ENCODE peak calls at places on chromosomes 2 and 18, in ten cellular contexts. F is sigmoid colon, O is HCT116, B is K562, D is HepG2, J is breast epithelium, Y is upper lobe of left lung, A is GM23338, R is vagina, I is H1. C is an unnamed sample.

GRCh38 chr18:76767954-76768353 is 54.4 kb upstream of the ZNF236 start:
- DNase-seq in F (no peak), O (no peak), B (no peak), D (no peak), J (no peak), Y (no peak), A (no peak), R (no peak), I (no peak), C (no peak)

GRCh38 chr18:63505566-63506335 is 29.0 kb downstream of the SERPINB5 start:
- DNase-seq in F (no peak), O (peak), B (peak), D (peak), J (no peak), Y (no peak), A (peak), R (no peak), I (peak), C (no peak)

GRCh38 chr2:189013677-189014380 is 39.7 kb downstream of the COL3A1 start:
- DNase-seq in F (no peak), O (no peak), B (no peak), D (no peak), J (no peak), Y (no peak), A (no peak), R (no peak), I (no peak), C (no peak)

GRCh38 chr2:54073796-54074195 is 41.6 kb upstream of the ACYP2 start:
- DNase-seq in F (no peak), O (peak), B (no peak), D (peak), J (no peak), Y (no peak), A (no peak), R (no peak), I (no peak), C (no peak)

GRCh38 chr2:210086292-210086691 is 83.9 kb downstream of the RPE start:
- DNase-seq in F (no peak), O (no peak), B (no peak), D (no peak), J (no peak), Y (no peak), A (no peak), R (no peak), I (no peak), C (no peak)

GRCh38 chr18:8167036-8167435 is 442.2 kb upstream of the RAB12 start:
- DNase-seq in F (no peak), O (no peak), B (no peak), D (no peak), J (no peak), Y (no peak), A (no peak), R (no peak), I (no peak), C (no peak)

GRCh38 chr2:217980036-217980435 is 22.8 kb downstream of the TNS1 start:
- DNase-seq in F (peak), O (no peak), B (no peak), D (no peak), J (no peak), Y (no peak), A (no peak), R (no peak), I (no peak), C (no peak)

GRCh38 chr2:205670292-205670691 is 12.0 kb upstream of the NRP2 start:
- DNase-seq in F (no peak), O (no peak), B (no peak), D (no peak), J (no peak), Y (peak), A (no peak), R (no peak), I (peak), C (peak)

GRCh38 chr2:159677654-159678053 is 34.7 kb upstream of the MARCHF7 start:
- DNase-seq in F (no peak), O (no peak), B (no peak), D (peak), J (no peak), Y (no peak), A (no peak), R (no peak), I (no peak), C (no peak)

GRCh38 chr2:43210467-43211303 is 15.7 kb downstream of the ZFP36L2 start:
- DNase-seq in F (peak), O (no peak), B (peak), D (peak), J (no peak), Y (peak), A (no peak), R (no peak), I (no peak), C (no peak)

GRCh38 chr18:74329688-74330205 is 14.1 kb downstream of the C18orf63 start:
- DNase-seq in F (no peak), O (no peak), B (no peak), D (no peak), J (no peak), Y (no peak), A (no peak), R (no peak), I (no peak), C (no peak)

GRCh38 chr2:134202361-134202760 is 51.5 kb upstream of the MGAT5 start:
- DNase-seq in F (no peak), O (no peak), B (no peak), D (no peak), J (no peak), Y (no peak), A (peak), R (no peak), I (no peak), C (no peak)

GRCh38 chr2:218465987-218466633 is 47.2 kb downstream of the VIL1 start:
- DNase-seq in F (no peak), O (no peak), B (no peak), D (peak), J (no peak), Y (no peak), A (peak), R (no peak), I (no peak), C (peak)

GRCh38 chr18:8750954-8751415 is 45.6 kb downstream of the MTCL1 start:
- DNase-seq in F (peak), O (no peak), B (no peak), D (no peak), J (no peak), Y (no peak), A (no peak), R (no peak), I (no peak), C (peak)

GRCh38 chr18:48779462-48779861 is 171.3 kb downstream of the SMAD7 start:
- DNase-seq in F (no peak), O (no peak), B (peak), D (no peak), J (no peak), Y (no peak), A (no peak), R (no peak), I (no peak), C (no peak)

GRCh38 chr2:47060652-47061170 is 94.4 kb downstream of the STPG4 start:
- DNase-seq in F (no peak), O (no peak), B (no peak), D (no peak), J (no peak), Y (no peak), A (no peak), R (no peak), I (no peak), C (no peak)

DNA sequence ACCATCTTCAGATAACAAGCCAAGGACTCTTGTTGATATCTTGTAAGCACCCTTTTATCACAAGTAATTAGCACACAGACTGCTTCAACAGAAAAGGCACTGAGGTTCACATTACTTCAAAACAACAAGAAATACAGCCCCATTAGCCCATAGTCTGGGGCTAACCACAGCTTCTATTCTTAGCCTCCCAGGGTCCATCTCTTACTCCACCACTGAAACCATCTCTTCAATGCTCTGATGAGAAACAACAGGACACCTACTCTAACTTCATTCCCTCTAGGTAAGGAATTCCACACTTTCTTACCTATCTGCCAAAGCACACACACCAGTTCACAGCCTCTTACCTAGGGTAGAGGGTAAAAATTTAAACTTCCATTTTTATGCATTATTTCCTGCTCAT is 26.4 kb upstream of the CYTIP start:
- DNase-seq in F (no peak), O (no peak), B (no peak), D (no peak), J (no peak), Y (no peak), A (no peak), R (no peak), I (no peak), C (no peak)
- TF ChIP-seq POLR2AphosphoS5 in F (no peak), O (no peak), B (no peak), D (no peak), J (no peak), Y (no peak), A (no peak), R (no peak), I (no peak), C (no peak)

GRCh38 chr2:172109670-172110421 is 7.1 kb upstream of the DLX2 start:
- DNase-seq in F (no peak), O (no peak), B (no peak), D (no peak), J (no peak), Y (no peak), A (peak), R (no peak), I (peak), C (no peak)
- H3K4me3 ChIP-seq in F (no peak), O (no peak), B (no peak), D (peak), J (no peak), Y (no peak), A (peak), R (no peak), I (peak), C (no peak)

DNA sequence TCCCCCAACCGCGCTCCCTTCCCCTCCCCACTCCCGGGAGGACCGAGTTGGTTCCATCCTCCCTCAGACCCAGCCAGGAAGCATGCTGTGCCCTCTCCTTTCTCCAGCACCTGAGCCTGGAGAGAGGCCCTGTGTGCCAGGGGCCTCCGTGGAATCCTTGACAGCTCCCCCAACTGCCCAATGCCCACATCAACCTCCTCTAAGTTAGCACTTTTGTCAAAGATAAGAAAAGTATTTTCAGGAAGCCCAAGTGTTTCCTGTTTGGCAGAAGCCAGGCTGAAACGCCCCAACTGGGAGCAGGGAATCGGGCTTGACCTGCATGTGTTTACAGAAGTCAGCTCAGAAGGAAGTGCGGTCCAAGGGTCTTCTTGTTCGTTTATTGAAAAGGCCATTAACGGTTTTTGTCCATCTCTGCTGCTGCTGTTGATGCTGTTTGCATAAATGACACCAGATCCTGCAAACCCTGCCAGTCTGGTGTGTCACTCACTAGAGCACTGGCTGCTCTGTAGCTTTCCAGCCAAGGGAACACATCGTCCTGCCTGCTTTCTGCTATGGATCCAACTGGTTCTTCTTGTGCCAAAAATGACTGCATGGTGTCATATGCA is 35.3 kb upstream of the COL6A3 start:
- DNase-seq in F (peak), O (no peak), B (no peak), D (no peak), J (no peak), Y (no peak), A (no peak), R (no peak), I (no peak), C (no peak)
- TF ChIP-seq POLR2AphosphoS5 in F (peak), O (no peak), B (no peak), D (no peak), J (peak), Y (no peak), A (no peak), R (peak), I (no peak), C (peak)

DNA sequence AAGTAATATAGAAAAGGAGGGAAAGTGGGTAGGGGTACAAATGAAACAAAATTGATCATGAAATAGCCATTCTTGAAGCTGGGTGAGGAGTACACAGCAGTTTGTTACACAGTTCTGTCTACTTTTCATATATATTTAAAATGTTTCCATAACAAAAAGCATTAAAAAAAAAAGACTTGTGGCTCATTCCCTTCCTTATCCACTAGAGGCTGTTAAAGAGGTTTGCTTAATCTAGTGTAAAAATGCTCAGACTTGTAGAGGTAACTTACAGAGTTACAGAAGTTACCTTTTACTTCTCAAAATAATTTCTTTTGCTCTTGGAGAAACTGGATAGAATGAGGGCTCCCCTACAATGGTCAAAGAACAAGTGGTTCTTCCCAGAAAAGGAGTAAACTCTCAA is 8.1 kb upstream of the WIPF1 start:
- DNase-seq in F (no peak), O (peak), B (no peak), D (no peak), J (no peak), Y (no peak), A (peak), R (no peak), I (no peak), C (no peak)
- H3K4me3 ChIP-seq in F (no peak), O (no peak), B (no peak), D (no peak), J (no peak), Y (no peak), A (no peak), R (no peak), I (no peak), C (no peak)

GRCh38 chr2:219494952-219495530 is 3.6 kb upstream of the GMPPA start:
- DNase-seq in F (no peak), O (no peak), B (no peak), D (no peak), J (no peak), Y (no peak), A (no peak), R (no peak), I (no peak), C (no peak)
- TF ChIP-seq POLR2AphosphoS5 in F (peak), O (no peak), B (no peak), D (no peak), J (no peak), Y (no peak), A (no peak), R (no peak), I (no peak), C (no peak)

DNA sequence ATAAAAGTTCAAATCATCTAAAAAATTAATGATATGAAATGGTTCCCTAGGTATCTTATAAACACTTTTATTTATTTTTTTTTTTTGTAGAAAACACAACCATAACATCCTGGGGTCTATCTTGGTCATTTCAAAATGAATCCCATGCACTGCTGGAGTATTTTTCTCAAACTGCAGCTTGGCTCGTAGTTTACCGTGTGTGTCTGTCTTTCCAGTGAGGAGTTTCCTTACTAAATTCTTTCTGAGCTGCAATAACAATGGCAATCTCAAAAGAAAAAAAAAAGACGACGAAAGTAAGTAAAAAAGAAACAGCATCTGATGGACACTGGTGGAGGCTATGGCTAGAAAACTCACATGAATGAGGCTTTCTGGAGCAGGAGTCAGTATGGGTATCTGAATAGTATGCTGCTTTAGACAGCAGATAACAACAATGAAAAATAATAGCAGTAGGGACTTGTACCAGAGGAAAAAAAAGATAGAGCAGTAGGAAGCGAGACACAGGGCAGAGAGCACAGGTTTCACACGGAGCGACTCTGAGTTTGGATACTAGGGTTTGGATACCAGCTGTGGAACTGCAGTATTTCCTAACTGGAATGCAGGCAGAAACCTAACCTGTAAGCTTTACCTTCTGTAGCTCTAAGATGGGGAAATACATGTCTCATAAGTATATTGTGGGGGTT is 43.5 kb downstream of the CALCRL start:
- DNase-seq in F (no peak), O (no peak), B (no peak), D (no peak), J (no peak), Y (no peak), A (peak), R (no peak), I (no peak), C (no peak)
- H3K4me3 ChIP-seq in F (no peak), O (no peak), B (no peak), D (no peak), J (no peak), Y (no peak), A (no peak), R (no peak), I (no peak), C (no peak)

GRCh38 chr2:130389363-130389762 is 33.5 kb downstream of the PTPN18 start:
- DNase-seq in F (peak), O (no peak), B (no peak), D (no peak), J (no peak), Y (no peak), A (no peak), R (no peak), I (no peak), C (no peak)

GRCh38 chr2:130390460-130391057 is 34.7 kb downstream of the PTPN18 start:
- DNase-seq in F (peak), O (no peak), B (no peak), D (no peak), J (no peak), Y (peak), A (no peak), R (no peak), I (no peak), C (no peak)

GRCh38 chr2:130391872-130392670 is 36.2 kb downstream of the PTPN18 start:
- DNase-seq in F (peak), O (no peak), B (no peak), D (peak), J (no peak), Y (peak), A (no peak), R (no peak), I (no peak), C (peak)

GRCh38 chr2:130389783-130390182 is 33.9 kb downstream of the PTPN18 start:
- DNase-seq in F (peak), O (no peak), B (no peak), D (no peak), J (no peak), Y (no peak), A (no peak), R (no peak), I (no peak), C (no peak)

DNA sequence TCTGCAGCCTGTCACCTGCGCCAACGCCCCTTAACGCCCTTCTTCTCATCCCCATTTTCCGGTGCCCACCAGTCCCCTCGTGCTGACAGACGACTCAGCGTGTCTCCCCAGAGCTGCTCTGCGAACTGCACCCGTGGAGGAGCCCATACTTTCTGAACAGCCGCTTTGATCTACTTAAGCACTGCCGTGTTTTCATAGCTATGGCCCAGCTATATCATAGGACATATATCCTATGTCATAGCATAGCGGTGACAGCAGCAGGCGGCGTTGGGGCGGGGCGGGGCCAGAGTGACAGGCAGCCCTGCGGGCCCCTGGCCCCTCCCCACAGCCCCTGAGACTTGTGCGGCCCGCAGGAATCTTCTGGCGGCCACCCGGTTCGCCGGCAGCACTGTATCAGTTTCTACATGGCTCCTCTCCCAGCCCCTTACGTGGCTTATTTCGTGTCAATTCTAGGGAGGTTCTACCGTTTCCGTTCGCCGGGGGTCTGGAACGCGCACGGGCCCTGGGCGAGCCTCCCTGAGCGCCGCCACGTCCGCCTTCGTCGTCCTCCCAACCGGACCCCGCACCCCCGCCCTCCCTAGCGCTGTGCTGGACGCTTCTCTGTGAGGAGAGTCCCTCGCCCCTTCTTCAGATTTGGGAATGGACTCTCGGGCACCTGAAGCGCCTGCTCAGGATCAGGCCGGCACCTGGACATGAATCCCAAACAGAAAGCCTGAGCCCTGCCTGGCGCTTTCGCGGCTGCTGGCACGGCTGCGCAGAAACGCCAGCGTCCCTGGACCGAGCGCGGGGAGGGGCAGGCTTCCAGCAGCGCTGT is 35.4 kb downstream of the PTPN18 start:
- DNase-seq in F (peak), O (peak), B (peak), D (peak), J (peak), Y (peak), A (peak), R (no peak), I (peak), C (peak)
- TF ChIP-seq POLR2AphosphoS5 in F (peak), O (peak), B (no peak), D (peak), J (no peak), Y (peak), A (peak), R (peak), I (no peak), C (peak)

GRCh38 chr2:241112046-241112445 is 10.0 kb upstream of the MTERF4 start:
- DNase-seq in F (peak), O (no peak), B (no peak), D (no peak), J (no peak), Y (peak), A (no peak), R (no peak), I (no peak), C (no peak)
- H3K4me3 ChIP-seq in F (no peak), O (no peak), B (no peak), D (no peak), J (no peak), Y (no peak), A (no peak), R (no peak), I (no peak), C (no peak)

GRCh38 chr2:69893684-69894481 is at the start of gene SNRNP27:
- DNase-seq in F (peak), O (peak), B (peak), D (peak), J (peak), Y (peak), A (peak), R (no peak), I (peak), C (peak)
- TF ChIP-seq POLR2AphosphoS5 in F (peak), O (peak), B (peak), D (peak), J (peak), Y (peak), A (peak), R (peak), I (peak), C (peak)

GRCh38 chr2:26068602-26069298 is 34.9 kb downstream of the RAB10 start:
- DNase-seq in F (no peak), O (peak), B (peak), D (peak), J (no peak), Y (no peak), A (peak), R (no peak), I (no peak), C (no peak)
- H3K4me3 ChIP-seq in F (no peak), O (peak), B (no peak), D (no peak), J (no peak), Y (no peak), A (no peak), R (no peak), I (no peak), C (no peak)

C was measured in esophagus muscularis mucosa.